ENCODE peak calls at places on chromosomes 11 and 22, in four cellular contexts. I is EH, W is NCI-H2171 treated with DMSO at 0.1 percent for 48 hours, Z is RPMI7951. N is an unnamed sample.

GRCh38 chr11:72111300-72111699 is 1.2 kb downstream of the ANAPC15 start:
- DNase-seq in I (no peak), Z (no peak), W (no peak), N (no peak)

GRCh38 chr11:70944636-70945035 is 307.7 kb downstream of the SHANK2 start:
- DNase-seq in W (no peak), I (no peak), Z (no peak), N (no peak)

GRCh38 chr11:107076832-107077231 is 58.6 kb upstream of the GUCY1A2 start:
- DNase-seq in W (no peak), Z (no peak), I (no peak), N (no peak)

GRCh38 chr11:131600591-131600990 is 230.2 kb downstream of the NTM start:
- DNase-seq in I (no peak), Z (no peak), W (no peak), N (no peak)

GRCh38 chr22:44454113-44454769 is 43.8 kb downstream of the RTL6 start:
- DNase-seq in W (no peak), Z (no peak), I (no peak), N (no peak)

GRCh38 chr11:8794677-8795103 is 112.1 kb downstream of the RPL27A start:
- DNase-seq in W (no peak), I (no peak), Z (no peak), N (no peak)

GRCh38 chr11:57219021-57219627 is 17.9 kb downstream of the APLNR start:
- DNase-seq in Z (no peak), W (no peak), I (no peak), N (no peak)

GRCh38 chr11:113977071-113977490 is 2.2 kb downstream of the HTR3A start:
- DNase-seq in I (no peak), W (no peak), Z (no peak), N (no peak)

GRCh38 chr22:25067851-25068421 is 115.4 kb downstream of the KIAA1671 start:
- DNase-seq in I (no peak), Z (no peak), W (peak; percentile 16), N (no peak)

GRCh38 chr11:128422576-128423370 is 164.6 kb downstream of the ETS1 start:
- DNase-seq in W (no peak), Z (no peak), I (no peak), N (peak; percentile 77)

GRCh38 chr11:71284525-71285092 is 32.2 kb upstream of the SHANK2 start:
- DNase-seq in Z (no peak), I (no peak), W (peak; percentile 24), N (no peak)

GRCh38 chr11:55936300-55936699 is at the start of gene OR5I1:
- DNase-seq in Z (no peak), I (no peak), W (no peak), N (no peak)

GRCh38 chr22:50503475-50504145 is 3.9 kb downstream of the LMF2 start:
- DNase-seq in I (no peak), W (no peak), Z (no peak), N (no peak)

GRCh38 chr22:31289335-31289734 is 3.0 kb downstream of the PIK3IP1 start:
- DNase-seq in W (peak; percentile 69), Z (no peak), I (no peak), N (no peak)

GRCh38 chr11:24760681-24761080 is 263.8 kb downstream of the LUZP2 start:
- DNase-seq in Z (no peak), I (no peak), W (no peak), N (no peak)

GRCh38 chr11:84819128-84819527 is 808.0 kb downstream of the DLG2 start:
- DNase-seq in Z (peak; percentile 29), I (peak; percentile 13), W (no peak), N (no peak)

GRCh38 chr11:91819743-91820142 is 404.9 kb upstream of the FAT3 start:
- DNase-seq in I (no peak), W (no peak), Z (no peak), N (no peak)

GRCh38 chr22:17972385-17973181 is 51.8 kb downstream of the MICAL3 start:
- DNase-seq in W (no peak), Z (peak; percentile 81), I (peak; percentile 93), N (peak; percentile 89)

GRCh38 chr22:46178755-46179505 is 28.6 kb downstream of the PPARA start:
- DNase-seq in I (peak; percentile 37), W (no peak), Z (no peak), N (no peak)

GRCh38 chr11:13440100-13440855 is 22.7 kb downstream of the BTBD10 start:
- DNase-seq in Z (peak; percentile 87), I (peak; percentile 93), W (peak; percentile 65), N (peak; percentile 88)